ENCODE peak calls at places on chromosomes 11 and 22, in nine cellular contexts. X is A549, J is GM23338, Y is mammary epithelial cell, V is SK-N-SH, N is HepG2, Z is GM23248, G is fibroblast of lung, F is PC-3. T is an unnamed sample.

GRCh38 chr11:61475433-61475832 is 33.1 kb upstream of the LRRC10B start:
- DNase-seq in X (no peak), J (no peak), Y (no peak), V (no peak), N (no peak), Z (no peak), G (no peak), F (no peak), T (no peak)

GRCh38 chr11:128610765-128611617 is 23.6 kb upstream of the ETS1 start:
- DNase-seq in X (no peak), J (no peak), Y (no peak), V (no peak), N (no peak), Z (no peak), G (no peak), F (no peak), T (no peak)

GRCh38 chr22:48872271-48873260 is 955.1 kb downstream of the BRD1 start:
- DNase-seq in X (no peak), J (no peak), Y (no peak), V (no peak), N (no peak), Z (no peak), G (no peak), F (no peak), T (no peak)

GRCh38 chr22:40818747-40819662 is at the start of gene SLC25A17:
- DNase-seq in X (peak), J (peak), Y (peak), V (peak), N (peak), Z (peak), G (peak), F (peak), T (peak)

GRCh38 chr22:49201046-49201970 is 626.4 kb downstream of the BRD1 start:
- DNase-seq in X (no peak), J (no peak), Y (no peak), V (no peak), N (no peak), Z (no peak), G (no peak), F (no peak), T (no peak)

GRCh38 chr22:30685178-30685577 is 9.5 kb upstream of the OSBP2 start:
- DNase-seq in X (no peak), J (no peak), Y (no peak), V (peak), N (no peak), Z (no peak), G (no peak), F (no peak), T (no peak)

GRCh38 chr22:37752189-37753061 is 55.3 kb upstream of the GCAT start:
- DNase-seq in X (peak), J (no peak), Y (peak), V (peak), N (peak), Z (peak), G (peak), F (peak), T (peak)

GRCh38 chr11:44016129-44016528 is 31.7 kb upstream of the ACCSL start:
- DNase-seq in X (no peak), J (no peak), Y (no peak), V (no peak), N (no peak), Z (peak), G (peak), F (peak), T (no peak)

GRCh38 chr11:3043315-3043871 is 13.8 kb downstream of the CARS1 start:
- DNase-seq in X (no peak), J (no peak), Y (no peak), V (no peak), N (no peak), Z (peak), G (peak), F (no peak), T (no peak)

GRCh38 chr22:48804811-48805301 is 1022.8 kb downstream of the BRD1 start:
- DNase-seq in X (no peak), J (no peak), Y (no peak), V (no peak), N (no peak), Z (no peak), G (peak), F (no peak), T (no peak)

GRCh38 chr11:130839950-130840666 is 76.2 kb downstream of the SNX19 start:
- DNase-seq in X (no peak), J (no peak), Y (no peak), V (no peak), N (no peak), Z (peak), G (no peak), F (no peak), T (no peak)

GRCh38 chr11:132658696-132659095 is 873.6 kb downstream of the OPCML start:
- DNase-seq in X (no peak), J (no peak), Y (peak), V (no peak), N (no peak), Z (no peak), G (peak), F (no peak), T (no peak)

GRCh38 chr11:128470081-128470480 is 117.3 kb downstream of the ETS1 start:
- DNase-seq in X (no peak), J (no peak), Y (no peak), V (no peak), N (no peak), Z (no peak), G (no peak), F (no peak), T (no peak)

GRCh38 chr11:61418136-61418535 is 11.6 kb downstream of the CPSF7 start:
- DNase-seq in X (no peak), J (no peak), Y (peak), V (no peak), N (no peak), Z (peak), G (no peak), F (peak), T (no peak)

GRCh38 chr22:20424937-20425587 is 12.6 kb downstream of the SCARF2 start:
- DNase-seq in X (no peak), J (peak), Y (no peak), V (peak), N (no peak), Z (no peak), G (no peak), F (no peak), T (peak)

GRCh38 chr22:42313804-42314581 is 43.5 kb upstream of the TCF20 start:
- DNase-seq in X (peak), J (peak), Y (peak), V (peak), N (peak), Z (no peak), G (peak), F (peak), T (peak)

GRCh38 chr22:48264586-48264985 is 1502.1 kb downstream of the TBC1D22A start:
- DNase-seq in X (no peak), J (no peak), Y (no peak), V (no peak), N (no peak), Z (no peak), G (no peak), F (no peak), T (no peak)

GRCh38 chr11:128714881-128715280 is 21.0 kb downstream of the FLI1 start:
- DNase-seq in X (no peak), J (no peak), Y (peak), V (no peak), N (no peak), Z (peak), G (peak), F (peak), T (no peak)

GRCh38 chr22:27129266-27129665 is 471.9 kb downstream of the MIAT start:
- DNase-seq in X (peak), J (no peak), Y (peak), V (no peak), N (no peak), Z (peak), G (peak), F (peak), T (no peak)

GRCh38 chr11:95831198-95831883 is 41.0 kb downstream of the CEP57 start:
- DNase-seq in X (no peak), J (no peak), Y (peak), V (no peak), N (no peak), Z (peak), G (peak), F (peak), T (peak)

GRCh38 chr11:95266751-95267374 is 35.9 kb upstream of the SESN3 start:
- DNase-seq in X (no peak), J (no peak), Y (no peak), V (no peak), N (no peak), Z (peak), G (peak), F (no peak), T (no peak)

GRCh38 chr11:116879789-116880402 is 42.5 kb upstream of the APOA1 start:
- DNase-seq in X (peak), J (peak), Y (peak), V (peak), N (peak), Z (peak), G (peak), F (peak), T (peak)

GRCh38 chr11:36265793-36266628 is 23.2 kb downstream of the COMMD9 start:
- DNase-seq in X (peak), J (peak), Y (peak), V (peak), N (peak), Z (peak), G (peak), F (peak), T (peak)

GRCh38 chr11:28702871-28703270 is 594.7 kb downstream of the METTL15 start:
- DNase-seq in X (no peak), J (no peak), Y (no peak), V (no peak), N (no peak), Z (no peak), G (no peak), F (peak), T (peak)

GRCh38 chr11:90222152-90222458 is 744 bp downstream of the CHORDC1 start:
- DNase-seq in X (no peak), J (no peak), Y (no peak), V (no peak), N (no peak), Z (no peak), G (no peak), F (no peak), T (no peak)

GRCh38 chr11:116852261-116853125 is 15.1 kb upstream of the APOA1 start:
- DNase-seq in X (no peak), J (no peak), Y (peak), V (no peak), N (no peak), Z (peak), G (peak), F (peak), T (no peak)

GRCh38 chr11:70544774-70545625 is 146.7 kb downstream of the CTTN start:
- DNase-seq in X (no peak), J (peak), Y (no peak), V (no peak), N (no peak), Z (peak), G (peak), F (peak), T (peak)

GRCh38 chr11:76740772-76741171 is 42.4 kb upstream of the TSKU start:
- DNase-seq in X (no peak), J (no peak), Y (no peak), V (no peak), N (no peak), Z (no peak), G (no peak), F (no peak), T (no peak)

GRCh38 chr11:96257972-96258951 is 84.7 kb downstream of the MAML2 start:
- DNase-seq in X (no peak), J (no peak), Y (no peak), V (no peak), N (no peak), Z (peak), G (peak), F (no peak), T (no peak)

GRCh38 chr11:64538501-64538951 is 52.5 kb upstream of the SLC22A12 start:
- DNase-seq in X (no peak), J (no peak), Y (no peak), V (no peak), N (no peak), Z (no peak), G (no peak), F (no peak), T (no peak)

GRCh38 chr22:49999063-49999900 is 13.3 kb downstream of the IL17REL start:
- DNase-seq in X (no peak), J (peak), Y (no peak), V (peak), N (no peak), Z (peak), G (no peak), F (no peak), T (peak)

GRCh38 chr11:118623291-118623655 is 15.9 kb downstream of the PHLDB1 start:
- DNase-seq in X (no peak), J (no peak), Y (peak), V (peak), N (peak), Z (peak), G (peak), F (peak), T (no peak)

GRCh38 chr11:16775604-16776283 is 37.3 kb downstream of the C11orf58 start:
- DNase-seq in X (no peak), J (no peak), Y (peak), V (no peak), N (no peak), Z (no peak), G (no peak), F (no peak), T (no peak)

GRCh38 chr11:64787526-64788320 is 9.4 kb upstream of the SF1 start:
- DNase-seq in X (peak), J (peak), Y (peak), V (peak), N (peak), Z (peak), G (peak), F (peak), T (peak)

GRCh38 chr11:65393513-65394079 is 7.2 kb downstream of the FRMD8 start:
- DNase-seq in X (no peak), J (no peak), Y (no peak), V (no peak), N (no peak), Z (no peak), G (no peak), F (no peak), T (no peak)

GRCh38 chr11:72358461-72359405 is 75.6 kb downstream of the CLPB start:
- DNase-seq in X (no peak), J (no peak), Y (no peak), V (peak), N (no peak), Z (no peak), G (no peak), F (no peak), T (no peak)

DNA sequence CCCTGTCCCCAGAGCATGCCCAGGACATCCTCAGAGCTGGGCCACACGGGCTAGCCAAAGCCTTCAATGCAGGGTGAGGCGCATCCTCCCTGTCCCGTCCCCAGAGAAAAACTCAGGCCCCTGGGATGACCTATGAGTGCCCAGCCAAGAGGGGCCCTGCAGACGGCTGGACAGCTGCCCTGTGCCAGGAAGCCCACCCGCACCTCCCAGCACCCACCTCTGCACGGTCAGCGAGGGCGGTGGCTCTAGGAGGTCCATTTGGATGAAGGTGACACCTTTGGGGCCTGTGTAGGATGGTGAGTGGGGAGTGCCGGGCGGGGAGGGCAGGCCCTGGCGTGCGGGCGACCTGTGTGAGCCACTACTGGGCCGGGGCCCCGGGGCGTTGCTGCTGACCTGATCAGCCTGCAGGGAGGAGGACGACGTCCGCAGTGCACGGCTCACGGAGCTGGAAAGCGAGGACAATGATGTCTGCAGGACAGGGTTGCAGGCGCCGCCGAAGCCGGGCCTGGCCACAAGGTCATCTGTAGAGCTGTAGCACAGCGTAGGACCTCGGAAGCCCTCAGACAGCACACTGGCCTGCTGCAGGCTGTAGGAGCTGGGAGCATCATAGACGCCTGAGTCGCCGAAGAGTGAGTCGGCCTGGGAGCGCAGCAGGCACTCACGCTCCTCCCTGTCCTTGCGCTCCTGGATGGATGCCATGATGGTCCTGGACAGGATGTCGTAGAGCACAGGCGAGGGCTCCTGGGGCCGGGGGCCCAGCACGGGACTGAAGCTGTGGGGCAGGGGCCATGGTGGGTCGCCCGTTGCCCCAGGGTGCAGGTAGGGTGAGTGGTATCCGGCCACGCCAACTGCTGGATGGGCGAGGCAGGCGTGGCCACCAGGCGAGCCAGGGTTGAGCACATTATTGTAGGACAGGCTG is 180.5 kb downstream of the IGLL1 start:
- DNase-seq in X (no peak), J (no peak), Y (no peak), V (no peak), N (no peak), Z (no peak), G (no peak), F (no peak), T (no peak)
- H3K4me2 ChIP-seq in X (no peak), J (no peak), Y (no peak), V (no peak), N (no peak), Z (no peak), G (no peak), F (no peak), T (no peak)

DNA sequence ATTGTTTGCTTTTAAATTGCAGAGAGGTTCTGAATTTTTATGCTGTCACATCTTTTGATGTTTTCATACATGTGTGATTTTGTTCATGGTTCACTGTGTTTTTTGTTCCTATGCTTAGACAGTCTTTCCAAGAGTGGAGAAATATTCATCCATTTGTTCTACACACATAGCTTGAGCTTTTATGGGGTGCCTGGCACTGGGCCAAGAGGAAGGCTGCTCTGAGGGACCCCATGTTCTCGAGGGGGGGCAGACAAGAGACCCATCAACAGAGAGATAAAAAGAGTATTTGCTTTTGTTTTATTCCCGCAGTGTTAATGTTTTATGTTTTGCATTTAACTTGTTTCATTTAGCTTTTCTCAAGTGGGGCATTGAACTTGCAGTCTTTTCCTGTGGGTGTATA is 57.6 kb downstream of the CABIN1 start:
- DNase-seq in X (no peak), J (no peak), Y (no peak), V (no peak), N (no peak), Z (no peak), G (no peak), F (no peak), T (no peak)
- H3K4me3 ChIP-seq in X (no peak), J (no peak), Y (no peak), V (no peak), N (no peak), Z (no peak), G (no peak), F (no peak), T (no peak)

GRCh38 chr11:13207270-13207664 is 70.3 kb upstream of the BMAL1 start:
- DNase-seq in X (no peak), J (peak), Y (no peak), V (no peak), N (no peak), Z (no peak), G (no peak), F (no peak), T (peak)

GRCh38 chr11:13206086-13206640 is 71.4 kb upstream of the BMAL1 start:
- DNase-seq in X (no peak), J (no peak), Y (no peak), V (no peak), N (no peak), Z (no peak), G (no peak), F (no peak), T (no peak)

GRCh38 chr11:13209379-13209778 is 68.2 kb upstream of the BMAL1 start:
- DNase-seq in X (no peak), J (no peak), Y (no peak), V (no peak), N (no peak), Z (no peak), G (no peak), F (no peak), T (no peak)

GRCh38 chr11:13208921-13209320 is 68.7 kb upstream of the BMAL1 start:
- DNase-seq in X (no peak), J (no peak), Y (no peak), V (no peak), N (no peak), Z (peak), G (peak), F (no peak), T (no peak)

GRCh38 chr11:13207665-13208594 is 69.7 kb upstream of the BMAL1 start:
- DNase-seq in X (no peak), J (peak), Y (peak), V (no peak), N (peak), Z (peak), G (peak), F (peak), T (peak)
- H3K4me2 ChIP-seq in X (peak), J (peak), Y (peak), V (peak), N (peak), Z (peak), G (peak), F (peak), T (peak)

DNA sequence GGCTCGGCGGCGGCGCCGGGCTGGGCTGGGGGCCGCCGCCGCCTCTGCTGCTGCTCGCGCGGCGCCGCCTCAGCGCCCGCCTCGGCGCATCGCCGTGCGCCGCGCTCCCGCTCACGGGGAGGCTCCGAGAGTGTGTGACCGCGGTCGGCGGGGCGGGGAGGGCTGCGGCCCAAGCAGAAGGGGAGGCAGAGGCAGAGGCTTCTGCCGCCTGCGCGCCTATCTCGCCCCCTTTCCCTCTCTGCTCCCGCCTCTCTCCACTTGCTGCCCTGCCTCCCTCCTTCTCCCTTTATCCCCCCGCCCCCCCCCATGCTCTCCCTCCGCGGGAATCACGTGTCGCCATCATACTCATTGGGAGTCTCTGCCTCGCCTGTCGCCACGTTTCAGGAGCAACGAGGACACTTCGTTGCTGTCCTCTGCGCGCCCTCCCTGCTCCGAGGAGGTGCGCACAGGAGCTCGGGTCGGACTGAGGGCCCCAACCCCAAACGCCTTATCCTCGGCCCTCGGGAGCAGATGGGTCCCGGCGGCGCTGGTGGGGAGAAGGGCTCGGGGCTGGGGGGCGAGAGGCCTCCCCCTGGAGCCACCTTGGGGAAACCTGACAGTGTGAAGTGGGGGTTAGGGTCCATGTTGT is at the start of gene GUCY1A2:
- DNase-seq in X (no peak), J (peak), Y (no peak), V (peak), N (no peak), Z (peak), G (peak), F (no peak), T (peak)
- H3K4me3 ChIP-seq in X (peak), J (peak), Y (no peak), V (peak), N (peak), Z (peak), G (peak), F (peak), T (no peak)